ENCODE peak calls at places on chromosomes 4 and X, in seven cellular contexts. B is GM23338, Q is mucosa of descending colon, G is left lung, J is MCF 10A, S is activated B cell treated with CpG ODN at 0.5 μM for 24 hours, U is colonic mucosa. A is an unnamed sample.

GRCh38 chr4:151226004-151226932 is 50.7 kb upstream of the PRSS48 start:
- DNase-seq in G (no peak), S (no peak), J (peak), B (no peak), Q (no peak), U (no peak), A (no peak)

GRCh38 chr4:139633661-139634060 is 32.0 kb upstream of the MGST2 start:
- DNase-seq in U (no peak), J (peak), G (no peak), B (peak), Q (peak), S (no peak), A (no peak)

GRCh38 chr4:73452953-73453700 is 17.1 kb downstream of the AFP start:
- DNase-seq in U (peak), B (peak), J (no peak), G (no peak), S (no peak), Q (peak), A (no peak)

GRCh38 chrX:37993857-37994619 is 12.3 kb upstream of the SYTL5 start:
- DNase-seq in J (peak), B (peak), U (peak), Q (peak), G (no peak), S (no peak), A (no peak)

GRCh38 chrX:150200361-150200760 is 162.8 kb upstream of the MAMLD1 start:
- DNase-seq in J (no peak), G (no peak), S (no peak), B (no peak), U (no peak), Q (no peak), A (no peak)

GRCh38 chr4:1508161-1509160 is 102.2 kb upstream of the NKX1-1 start:
- DNase-seq in S (peak), J (no peak), Q (no peak), G (peak), B (no peak), U (no peak), A (no peak)

GRCh38 chr4:23932935-23933334 is 43.1 kb upstream of the PPARGC1A start:
- DNase-seq in Q (no peak), S (no peak), B (peak), J (peak), G (no peak), U (no peak), A (no peak)

GRCh38 chr4:24774452-24774851 is 20.9 kb upstream of the SOD3 start:
- DNase-seq in Q (no peak), G (no peak), J (peak), S (no peak), B (no peak), U (no peak), A (no peak)

GRCh38 chrX:10524578-10524977 is 95.8 kb downstream of the MID1 start:
- DNase-seq in G (no peak), Q (no peak), U (no peak), S (no peak), B (no peak), J (no peak), A (no peak)

GRCh38 chr4:13355036-13355910 is 128.9 kb downstream of the RAB28 start:
- DNase-seq in G (no peak), S (no peak), U (no peak), J (peak), B (no peak), Q (no peak), A (no peak)

GRCh38 chr4:53932784-53933183 is 131.6 kb downstream of the CHIC2 start:
- DNase-seq in J (peak), S (no peak), U (no peak), Q (no peak), G (no peak), B (no peak), A (no peak)

GRCh38 chr4:139933541-139933940 is 220.4 kb downstream of the MAML3 start:
- DNase-seq in G (no peak), J (no peak), U (peak), B (peak), Q (peak), S (no peak), A (no peak)

GRCh38 chrX:96407981-96408380 is 276.7 kb upstream of the DIAPH2 start:
- DNase-seq in S (no peak), U (no peak), G (no peak), B (no peak), J (no peak), Q (no peak), A (no peak)

GRCh38 chr4:151266542-151266941 is 10.4 kb upstream of the PRSS48 start:
- DNase-seq in Q (no peak), S (no peak), G (no peak), J (no peak), U (no peak), B (no peak), A (no peak)

GRCh38 chrX:131895807-131896206 is 127.3 kb upstream of the STK26 start:
- DNase-seq in B (no peak), U (no peak), S (no peak), J (no peak), Q (no peak), G (no peak), A (no peak)

GRCh38 chrX:9942086-9942485 is 25.1 kb upstream of the CLDN34 start:
- DNase-seq in G (no peak), J (no peak), Q (peak), U (no peak), S (peak), B (no peak), A (no peak)

GRCh38 chr4:7172508-7172907 is 19.8 kb upstream of the SORCS2 start:
- DNase-seq in Q (no peak), S (no peak), B (no peak), J (no peak), G (peak), U (no peak), A (no peak)

GRCh38 chr4:10926025-10926424 is 241.5 kb upstream of the CLNK start:
- DNase-seq in S (no peak), G (no peak), U (no peak), Q (no peak), J (peak), B (no peak), A (no peak)

GRCh38 chr4:140135529-140136021 is 18.4 kb downstream of the MAML3 start:
- DNase-seq in Q (no peak), G (no peak), J (no peak), B (no peak), S (no peak), U (no peak), A (no peak)

GRCh38 chr4:139901516-139902327 is 236.1 kb downstream of the MGST2 start:
- DNase-seq in Q (no peak), S (no peak), G (no peak), U (no peak), B (no peak), J (peak), A (no peak)

GRCh38 chr4:85828295-85828910 is 353.5 kb downstream of the ARHGAP24 start:
- DNase-seq in S (no peak), G (no peak), U (no peak), Q (no peak), B (no peak), J (peak), A (no peak)

GRCh38 chr4:33709247-33709646 is 2535.1 kb downstream of the ARAP2 start:
- DNase-seq in S (no peak), U (no peak), G (no peak), B (no peak), Q (no peak), J (peak), A (no peak)

GRCh38 chr4:5957091-5957490 is 61.1 kb downstream of the C4orf50 start:
- DNase-seq in U (no peak), G (no peak), B (no peak), S (no peak), J (no peak), Q (no peak), A (no peak)

GRCh38 chr4:90950385-90950841 is 823.2 kb downstream of the CCSER1 start:
- DNase-seq in J (no peak), G (no peak), S (no peak), B (no peak), U (no peak), Q (no peak), A (no peak)

GRCh38 chr4:158209825-158210807 is at the start of gene TMEM144:
- DNase-seq in G (peak), S (no peak), J (peak), Q (peak), U (peak), B (peak), A (peak)

GRCh38 chr4:26858947-26859401 is 1.7 kb upstream of the STIM2 start:
- DNase-seq in U (no peak), S (no peak), B (no peak), Q (no peak), J (no peak), G (no peak), A (no peak)

GRCh38 chr4:107600456-107600855 is 119.6 kb downstream of the PAPSS1 start:
- DNase-seq in S (no peak), J (no peak), G (no peak), U (no peak), B (peak), Q (no peak), A (no peak)

GRCh38 chr4:106852416-106852815 is 183.7 kb downstream of the DKK2 start:
- DNase-seq in Q (no peak), J (no peak), U (no peak), B (no peak), S (no peak), G (no peak), A (no peak)

GRCh38 chr4:71360844-71361243 is 22.0 kb downstream of the SLC4A4 start:
- DNase-seq in G (no peak), Q (peak), U (peak), B (peak), J (no peak), S (no peak), A (no peak)

GRCh38 chrX:138791551-138791950 is 80.0 kb upstream of the FGF13 start:
- DNase-seq in U (no peak), Q (no peak), J (peak), B (no peak), G (no peak), S (no peak), A (no peak)

GRCh38 chr4:5953003-5953951 is 60.4 kb upstream of the CRMP1 start:
- DNase-seq in Q (no peak), B (no peak), G (no peak), S (no peak), J (no peak), U (no peak), A (no peak)

GRCh38 chr4:1856920-1857699 is 1.2 kb upstream of the LETM1 start:
- DNase-seq in Q (peak), U (peak), S (no peak), J (no peak), G (peak), B (no peak), A (no peak)

GRCh38 chr4:26342328-26343040 is 21.7 kb downstream of the RBPJ start:
- DNase-seq in B (no peak), U (no peak), S (no peak), J (peak), G (no peak), Q (no peak), A (no peak)

GRCh38 chr4:118224239-118224829 is 128.5 kb downstream of the PRSS12 start:
- DNase-seq in B (peak), U (no peak), S (no peak), Q (no peak), J (peak), G (no peak), A (no peak)

GRCh38 chr4:16224264-16224663 is 2.0 kb downstream of the TAPT1 start:
- DNase-seq in J (no peak), S (no peak), B (peak), G (no peak), U (no peak), Q (no peak), A (no peak)

GRCh38 chr4:85952518-85952917 is 407.3 kb downstream of the MAPK10 start:
- DNase-seq in Q (no peak), U (no peak), B (no peak), J (peak), S (no peak), G (no peak), A (no peak)

DNA sequence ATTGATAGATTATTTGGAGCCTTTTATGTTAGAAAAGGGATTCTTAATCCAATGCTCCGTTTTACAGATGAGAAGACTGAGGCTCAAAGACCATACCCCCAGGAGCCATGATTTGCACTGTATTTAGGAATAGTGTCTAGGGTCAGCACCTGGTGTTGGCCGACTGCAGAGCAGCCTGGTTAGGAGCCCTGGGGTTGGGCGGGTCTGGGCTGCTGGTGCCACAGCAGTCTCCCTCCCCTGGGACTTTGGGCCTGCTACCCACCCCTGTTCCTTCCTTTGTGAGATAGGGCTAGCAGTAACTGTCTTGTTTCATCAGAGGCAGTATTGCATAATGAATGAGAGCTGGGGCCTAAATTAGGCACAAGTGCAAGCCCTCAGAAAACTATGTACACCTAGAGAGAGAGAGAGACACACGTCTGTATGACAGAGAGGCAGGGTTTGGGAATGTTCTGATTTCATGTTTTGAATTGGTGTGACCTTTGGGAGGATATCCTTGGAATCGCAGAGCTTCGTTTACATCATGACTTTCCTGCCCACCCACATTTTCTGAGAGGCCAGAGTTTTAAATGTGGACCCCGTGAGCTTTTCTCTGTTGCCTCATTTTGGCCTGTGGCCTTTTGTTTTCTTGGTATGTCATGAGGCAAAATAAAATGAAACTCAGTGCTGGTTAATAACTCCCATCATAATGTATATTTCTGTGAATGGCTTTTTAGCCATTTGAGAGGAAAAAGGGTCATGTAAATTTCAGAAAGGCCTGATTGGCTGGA is 111.8 kb downstream of the PTTG2 start:
- DNase-seq in S (no peak), B (no peak), J (peak), U (no peak), Q (no peak), G (no peak), A (no peak)
- TF ChIP-seq CTCF in S (no peak), B (peak), J (no peak), U (no peak), Q (no peak), G (no peak), A (no peak)

GRCh38 chrX:40484408-40485091 is 96.2 kb upstream of the ATP6AP2 start:
- DNase-seq in J (no peak), G (no peak), B (peak), S (no peak), U (no peak), Q (no peak), A (no peak)

GRCh38 chrX:40488299-40488698 is 92.5 kb upstream of the ATP6AP2 start:
- DNase-seq in U (no peak), B (no peak), S (no peak), Q (no peak), G (no peak), J (no peak), A (no peak)

GRCh38 chrX:40485427-40485826 is 95.3 kb upstream of the ATP6AP2 start:
- DNase-seq in S (no peak), B (no peak), G (no peak), J (no peak), Q (no peak), U (no peak), A (no peak)

GRCh38 chrX:40483502-40483901 is 97.3 kb upstream of the ATP6AP2 start:
- DNase-seq in B (no peak), U (no peak), G (no peak), Q (no peak), J (no peak), S (no peak), A (no peak)

GRCh38 chrX:40485973-40486372 is 94.8 kb upstream of the ATP6AP2 start:
- DNase-seq in J (no peak), B (no peak), S (no peak), U (no peak), G (no peak), Q (no peak), A (no peak)
- TF ChIP-seq CTCF in J (no peak), B (peak), S (no peak), U (no peak), G (no peak), Q (no peak), A (no peak)

GRCh38 chr4:99202536-99202935 is 16.5 kb downstream of the ADH6 start:
- DNase-seq in B (no peak), Q (no peak), J (peak), G (no peak), S (no peak), U (no peak), A (no peak)

GRCh38 chr4:99205104-99205979 is 13.7 kb downstream of the ADH6 start:
- DNase-seq in J (peak), Q (peak), U (peak), B (peak), S (no peak), G (no peak), A (no peak)

GRCh38 chr4:99202094-99202493 is 17.0 kb downstream of the ADH6 start:
- DNase-seq in B (no peak), J (no peak), G (no peak), Q (no peak), U (no peak), S (no peak), A (no peak)

GRCh38 chr4:99200148-99200547 is 18.9 kb downstream of the ADH6 start:
- DNase-seq in Q (no peak), G (no peak), U (no peak), J (no peak), S (no peak), B (no peak), A (no peak)

DNA sequence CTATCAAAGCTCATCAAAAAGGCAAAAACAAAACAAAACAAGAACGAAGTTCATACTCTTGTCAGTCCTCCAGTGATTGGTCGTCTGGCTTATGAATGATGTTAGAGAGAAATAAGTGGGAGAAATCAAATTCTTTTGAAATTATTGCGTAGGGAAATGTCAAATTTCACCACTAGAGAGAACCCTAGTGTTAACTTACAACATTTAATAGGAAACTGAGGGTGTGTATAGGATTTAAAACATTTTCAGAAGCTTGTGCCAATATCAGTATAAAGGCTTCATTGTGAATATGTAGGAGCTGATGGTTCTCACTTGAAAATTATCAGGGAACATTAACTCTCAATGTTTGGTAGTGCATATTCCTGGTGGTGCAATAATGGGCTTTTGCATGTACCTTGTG is 17.4 kb downstream of the ADH6 start:
- DNase-seq in J (peak), B (no peak), S (no peak), U (no peak), G (no peak), Q (no peak), A (no peak)
- TF ChIP-seq CTCF in J (no peak), B (no peak), S (no peak), U (no peak), G (no peak), Q (no peak), A (no peak)

DNA sequence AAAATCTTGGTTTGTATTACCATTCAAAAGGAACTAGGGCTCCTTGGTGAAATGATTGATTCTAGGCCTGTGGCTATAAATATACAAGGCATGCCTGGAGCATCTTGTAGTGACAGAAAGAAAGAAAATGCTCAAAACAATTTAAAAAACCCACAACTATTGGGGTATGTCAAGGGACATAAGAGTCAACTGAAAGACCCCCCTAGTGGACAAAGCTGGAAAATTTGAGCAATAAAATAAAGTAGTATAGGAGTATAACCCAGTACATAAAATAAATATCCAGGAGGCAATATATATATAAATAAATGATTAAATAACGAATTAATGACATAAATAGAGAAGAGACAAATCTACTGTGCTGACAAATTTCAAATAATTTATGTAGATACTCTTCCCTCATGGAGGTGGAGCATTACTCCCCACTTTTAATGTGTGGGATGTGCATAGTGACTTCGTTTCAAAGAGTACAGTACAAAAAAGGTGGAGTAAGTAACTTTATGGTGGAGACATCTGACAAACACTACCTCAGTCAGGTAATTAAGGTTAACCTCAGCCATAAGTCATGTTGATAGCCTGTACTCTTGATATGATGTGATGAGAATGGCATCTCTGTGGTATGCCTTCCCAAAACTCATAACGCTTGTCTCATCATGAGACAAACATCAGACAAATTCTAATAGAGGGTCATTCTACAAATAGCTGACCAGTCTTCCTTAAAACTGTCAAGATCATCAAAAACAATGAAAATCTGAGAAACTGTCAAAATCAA is 185.0 kb upstream of the GLRA2 start:
- DNase-seq in B (peak), S (no peak), G (no peak), U (no peak), J (no peak), Q (no peak), A (no peak)
- TF ChIP-seq CTCF in B (no peak), S (no peak), G (no peak), U (no peak), J (no peak), Q (no peak), A (peak)

DNA sequence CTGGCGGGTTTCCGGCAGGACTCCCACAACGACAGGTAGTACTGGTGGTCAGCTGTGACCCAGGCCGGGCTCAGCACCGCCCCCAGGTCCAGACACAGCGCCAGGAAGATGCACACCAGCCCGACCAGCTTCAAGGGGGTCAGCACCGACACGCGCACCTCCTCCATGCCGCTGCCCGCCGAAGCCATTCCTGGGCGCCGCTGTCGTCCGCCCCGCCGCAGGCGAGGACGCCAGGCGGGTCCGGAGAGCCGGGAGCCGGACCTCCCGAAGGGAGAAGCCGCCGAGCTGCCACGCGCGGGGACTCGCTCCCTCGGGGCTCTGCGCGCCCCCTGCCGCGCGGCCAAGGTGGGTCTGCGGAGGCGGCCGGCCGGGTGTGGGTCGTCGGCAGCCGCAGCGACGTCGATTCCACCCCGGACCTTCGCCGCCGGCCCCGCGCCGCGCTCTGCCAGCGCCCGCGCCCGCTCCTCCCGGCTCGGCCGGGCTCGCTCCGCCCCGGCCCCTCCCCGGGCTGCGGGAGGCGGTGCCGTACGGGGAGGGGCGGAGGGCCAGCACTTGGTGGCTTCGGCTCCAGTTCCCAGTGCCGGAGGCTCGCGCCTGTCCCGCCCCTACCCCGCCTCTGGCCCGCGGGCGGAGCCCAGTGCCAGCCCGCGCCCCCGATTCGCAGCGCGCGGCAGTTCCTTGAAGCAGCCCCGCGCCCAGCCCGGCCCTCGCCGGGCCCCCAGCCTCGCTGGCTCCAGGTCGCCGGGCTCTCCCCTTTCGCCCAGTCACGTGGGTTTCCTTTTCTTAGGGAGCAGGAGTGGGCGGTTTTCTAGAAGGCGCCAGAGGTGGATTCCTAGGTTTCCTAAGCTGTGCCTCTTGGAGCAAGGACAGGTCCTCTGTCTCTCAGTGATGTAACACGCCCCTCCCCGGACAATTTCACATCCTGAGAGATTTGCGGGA is at the start of gene TMEM47:
- DNase-seq in U (peak), G (peak), Q (peak), S (no peak), B (peak), J (peak), A (peak)
- TF ChIP-seq CTCF in U (no peak), G (no peak), Q (no peak), S (no peak), B (no peak), J (no peak), A (peak)

A was measured in progenitor cell of endocrine pancreas.